ENCODE peak calls at places on chromosomes 13 and 19, in seven cellular contexts. One of them, this sample, is unnamed.

GRCh38 chr13:78764665-78765064 is 105.7 kb upstream of the OBI1 start:
- DNase-seq in globus pallidus: no peak
- DNase-seq in stimulated activated CD8-positive, alpha-beta memory T cell treated with anti-CD3 and anti-CD28 coated beads, Interleukin-2, amount 100 ng/mL, for 1 hour: no peak
- DNase-seq in left kidney: no peak
- DNase-seq in mucosa of gallbladder: no peak
- DNase-seq in stimulated activated CD4-positive, alpha-beta T cell treated with anti-CD3 and anti-CD28 coated beads, Interleukin-12 subunit alpha, Interleukin-12 subunit beta, amount 100 ng/mL, for 24 hours: no peak
- DNase-seq in endodermal cell: peak
- DNase-seq in this sample: no peak

GRCh38 chr13:91302070-91302469 is 45.4 kb upstream of the MIR17HG start:
- DNase-seq in globus pallidus: no peak
- DNase-seq in stimulated activated CD8-positive, alpha-beta memory T cell treated with anti-CD3 and anti-CD28 coated beads, Interleukin-2, amount 100 ng/mL, for 1 hour: no peak
- DNase-seq in left kidney: no peak
- DNase-seq in mucosa of gallbladder: no peak
- DNase-seq in stimulated activated CD4-positive, alpha-beta T cell treated with anti-CD3 and anti-CD28 coated beads, Interleukin-12 subunit alpha, Interleukin-12 subunit beta, amount 100 ng/mL, for 24 hours: no peak
- DNase-seq in endodermal cell: no peak
- DNase-seq in this sample: no peak

GRCh38 chr13:62122434-62122833 is 706.8 kb upstream of the PCDH20 start:
- DNase-seq in globus pallidus: no peak
- DNase-seq in stimulated activated CD8-positive, alpha-beta memory T cell treated with anti-CD3 and anti-CD28 coated beads, Interleukin-2, amount 100 ng/mL, for 1 hour: no peak
- DNase-seq in left kidney: no peak
- DNase-seq in mucosa of gallbladder: no peak
- DNase-seq in stimulated activated CD4-positive, alpha-beta T cell treated with anti-CD3 and anti-CD28 coated beads, Interleukin-12 subunit alpha, Interleukin-12 subunit beta, amount 100 ng/mL, for 24 hours: no peak
- DNase-seq in endodermal cell: no peak
- DNase-seq in this sample: no peak

GRCh38 chr13:24270639-24271131 is 38.7 kb upstream of the C1QTNF9 start:
- DNase-seq in globus pallidus: peak
- DNase-seq in stimulated activated CD8-positive, alpha-beta memory T cell treated with anti-CD3 and anti-CD28 coated beads, Interleukin-2, amount 100 ng/mL, for 1 hour: no peak
- DNase-seq in left kidney: peak
- DNase-seq in mucosa of gallbladder: peak
- DNase-seq in stimulated activated CD4-positive, alpha-beta T cell treated with anti-CD3 and anti-CD28 coated beads, Interleukin-12 subunit alpha, Interleukin-12 subunit beta, amount 100 ng/mL, for 24 hours: peak
- DNase-seq in endodermal cell: peak
- DNase-seq in this sample: peak

GRCh38 chr19:4636151-4636717 is 3.1 kb upstream of the TNFAIP8L1 start:
- DNase-seq in globus pallidus: no peak
- DNase-seq in stimulated activated CD8-positive, alpha-beta memory T cell treated with anti-CD3 and anti-CD28 coated beads, Interleukin-2, amount 100 ng/mL, for 1 hour: peak
- DNase-seq in left kidney: peak
- DNase-seq in mucosa of gallbladder: peak
- DNase-seq in stimulated activated CD4-positive, alpha-beta T cell treated with anti-CD3 and anti-CD28 coated beads, Interleukin-12 subunit alpha, Interleukin-12 subunit beta, amount 100 ng/mL, for 24 hours: peak
- DNase-seq in endodermal cell: peak
- DNase-seq in this sample: peak

GRCh38 chr13:27168870-27169525 is 2.6 kb downstream of the USP12 start:
- DNase-seq in globus pallidus: no peak
- DNase-seq in stimulated activated CD8-positive, alpha-beta memory T cell treated with anti-CD3 and anti-CD28 coated beads, Interleukin-2, amount 100 ng/mL, for 1 hour: no peak
- DNase-seq in left kidney: no peak
- DNase-seq in mucosa of gallbladder: no peak
- DNase-seq in stimulated activated CD4-positive, alpha-beta T cell treated with anti-CD3 and anti-CD28 coated beads, Interleukin-12 subunit alpha, Interleukin-12 subunit beta, amount 100 ng/mL, for 24 hours: no peak
- DNase-seq in endodermal cell: no peak
- DNase-seq in this sample: no peak

GRCh38 chr19:1590641-1591397 is 1.8 kb downstream of the MBD3 start:
- DNase-seq in globus pallidus: no peak
- DNase-seq in stimulated activated CD8-positive, alpha-beta memory T cell treated with anti-CD3 and anti-CD28 coated beads, Interleukin-2, amount 100 ng/mL, for 1 hour: no peak
- DNase-seq in left kidney: peak
- DNase-seq in mucosa of gallbladder: no peak
- DNase-seq in stimulated activated CD4-positive, alpha-beta T cell treated with anti-CD3 and anti-CD28 coated beads, Interleukin-12 subunit alpha, Interleukin-12 subunit beta, amount 100 ng/mL, for 24 hours: peak
- DNase-seq in endodermal cell: peak
- DNase-seq in this sample: no peak

GRCh38 chr19:45395524-45396388 is 9.1 kb downstream of the PPP1R13L start:
- DNase-seq in globus pallidus: no peak
- DNase-seq in stimulated activated CD8-positive, alpha-beta memory T cell treated with anti-CD3 and anti-CD28 coated beads, Interleukin-2, amount 100 ng/mL, for 1 hour: no peak
- DNase-seq in left kidney: peak
- DNase-seq in mucosa of gallbladder: no peak
- DNase-seq in stimulated activated CD4-positive, alpha-beta T cell treated with anti-CD3 and anti-CD28 coated beads, Interleukin-12 subunit alpha, Interleukin-12 subunit beta, amount 100 ng/mL, for 24 hours: no peak
- DNase-seq in endodermal cell: peak
- DNase-seq in this sample: no peak

GRCh38 chr19:19105365-19106060 is 32.8 kb downstream of the TMEM161A start:
- DNase-seq in globus pallidus: no peak
- DNase-seq in stimulated activated CD8-positive, alpha-beta memory T cell treated with anti-CD3 and anti-CD28 coated beads, Interleukin-2, amount 100 ng/mL, for 1 hour: no peak
- DNase-seq in left kidney: peak
- DNase-seq in mucosa of gallbladder: peak
- DNase-seq in stimulated activated CD4-positive, alpha-beta T cell treated with anti-CD3 and anti-CD28 coated beads, Interleukin-12 subunit alpha, Interleukin-12 subunit beta, amount 100 ng/mL, for 24 hours: no peak
- DNase-seq in endodermal cell: peak
- DNase-seq in this sample: peak

GRCh38 chr13:26010487-26011207 is 41.2 kb downstream of the SHISA2 start:
- DNase-seq in globus pallidus: no peak
- DNase-seq in stimulated activated CD8-positive, alpha-beta memory T cell treated with anti-CD3 and anti-CD28 coated beads, Interleukin-2, amount 100 ng/mL, for 1 hour: no peak
- DNase-seq in left kidney: no peak
- DNase-seq in mucosa of gallbladder: no peak
- DNase-seq in stimulated activated CD4-positive, alpha-beta T cell treated with anti-CD3 and anti-CD28 coated beads, Interleukin-12 subunit alpha, Interleukin-12 subunit beta, amount 100 ng/mL, for 24 hours: no peak
- DNase-seq in endodermal cell: no peak
- DNase-seq in this sample: no peak

GRCh38 chr13:48778551-48779088 is 124.9 kb downstream of the CYSLTR2 start:
- DNase-seq in globus pallidus: no peak
- DNase-seq in stimulated activated CD8-positive, alpha-beta memory T cell treated with anti-CD3 and anti-CD28 coated beads, Interleukin-2, amount 100 ng/mL, for 1 hour: no peak
- DNase-seq in left kidney: no peak
- DNase-seq in mucosa of gallbladder: no peak
- DNase-seq in stimulated activated CD4-positive, alpha-beta T cell treated with anti-CD3 and anti-CD28 coated beads, Interleukin-12 subunit alpha, Interleukin-12 subunit beta, amount 100 ng/mL, for 24 hours: no peak
- DNase-seq in endodermal cell: no peak
- DNase-seq in this sample: no peak

GRCh38 chr13:102599451-102600012 is 2.7 kb downstream of the TPP2 start:
- DNase-seq in globus pallidus: no peak
- DNase-seq in stimulated activated CD8-positive, alpha-beta memory T cell treated with anti-CD3 and anti-CD28 coated beads, Interleukin-2, amount 100 ng/mL, for 1 hour: no peak
- DNase-seq in left kidney: no peak
- DNase-seq in mucosa of gallbladder: no peak
- DNase-seq in stimulated activated CD4-positive, alpha-beta T cell treated with anti-CD3 and anti-CD28 coated beads, Interleukin-12 subunit alpha, Interleukin-12 subunit beta, amount 100 ng/mL, for 24 hours: no peak
- DNase-seq in endodermal cell: no peak
- DNase-seq in this sample: no peak

GRCh38 chr19:13850910-13851753 is 25.8 kb upstream of the NANOS3 start:
- DNase-seq in globus pallidus: peak
- DNase-seq in stimulated activated CD8-positive, alpha-beta memory T cell treated with anti-CD3 and anti-CD28 coated beads, Interleukin-2, amount 100 ng/mL, for 1 hour: peak
- DNase-seq in left kidney: peak
- DNase-seq in mucosa of gallbladder: peak
- DNase-seq in stimulated activated CD4-positive, alpha-beta T cell treated with anti-CD3 and anti-CD28 coated beads, Interleukin-12 subunit alpha, Interleukin-12 subunit beta, amount 100 ng/mL, for 24 hours: no peak
- DNase-seq in endodermal cell: peak
- DNase-seq in this sample: peak

GRCh38 chr13:25037057-25037813 is 58.7 kb upstream of the PABPC3 start:
- DNase-seq in globus pallidus: peak
- DNase-seq in stimulated activated CD8-positive, alpha-beta memory T cell treated with anti-CD3 and anti-CD28 coated beads, Interleukin-2, amount 100 ng/mL, for 1 hour: no peak
- DNase-seq in left kidney: peak
- DNase-seq in mucosa of gallbladder: peak
- DNase-seq in stimulated activated CD4-positive, alpha-beta T cell treated with anti-CD3 and anti-CD28 coated beads, Interleukin-12 subunit alpha, Interleukin-12 subunit beta, amount 100 ng/mL, for 24 hours: peak
- DNase-seq in endodermal cell: peak
- DNase-seq in this sample: peak

GRCh38 chr13:65597839-65598818 is 1632.0 kb downstream of the PCDH9 start:
- DNase-seq in globus pallidus: no peak
- DNase-seq in stimulated activated CD8-positive, alpha-beta memory T cell treated with anti-CD3 and anti-CD28 coated beads, Interleukin-2, amount 100 ng/mL, for 1 hour: no peak
- DNase-seq in left kidney: no peak
- DNase-seq in mucosa of gallbladder: no peak
- DNase-seq in stimulated activated CD4-positive, alpha-beta T cell treated with anti-CD3 and anti-CD28 coated beads, Interleukin-12 subunit alpha, Interleukin-12 subunit beta, amount 100 ng/mL, for 24 hours: no peak
- DNase-seq in endodermal cell: peak
- DNase-seq in this sample: peak

GRCh38 chr13:74927823-74928222 is 554.1 kb downstream of the TBC1D4 start:
- DNase-seq in globus pallidus: no peak
- DNase-seq in stimulated activated CD8-positive, alpha-beta memory T cell treated with anti-CD3 and anti-CD28 coated beads, Interleukin-2, amount 100 ng/mL, for 1 hour: no peak
- DNase-seq in left kidney: no peak
- DNase-seq in mucosa of gallbladder: no peak
- DNase-seq in stimulated activated CD4-positive, alpha-beta T cell treated with anti-CD3 and anti-CD28 coated beads, Interleukin-12 subunit alpha, Interleukin-12 subunit beta, amount 100 ng/mL, for 24 hours: no peak
- DNase-seq in endodermal cell: no peak
- DNase-seq in this sample: no peak

GRCh38 chr19:33008738-33009137 is 36.7 kb downstream of the FAAP24 start:
- DNase-seq in globus pallidus: no peak
- DNase-seq in stimulated activated CD8-positive, alpha-beta memory T cell treated with anti-CD3 and anti-CD28 coated beads, Interleukin-2, amount 100 ng/mL, for 1 hour: no peak
- DNase-seq in left kidney: no peak
- DNase-seq in mucosa of gallbladder: no peak
- DNase-seq in stimulated activated CD4-positive, alpha-beta T cell treated with anti-CD3 and anti-CD28 coated beads, Interleukin-12 subunit alpha, Interleukin-12 subunit beta, amount 100 ng/mL, for 24 hours: no peak
- DNase-seq in endodermal cell: no peak
- DNase-seq in this sample: no peak

GRCh38 chr13:30837227-30838159 is 68.6 kb upstream of the MEDAG start:
- DNase-seq in globus pallidus: no peak
- DNase-seq in stimulated activated CD8-positive, alpha-beta memory T cell treated with anti-CD3 and anti-CD28 coated beads, Interleukin-2, amount 100 ng/mL, for 1 hour: no peak
- DNase-seq in left kidney: no peak
- DNase-seq in mucosa of gallbladder: no peak
- DNase-seq in stimulated activated CD4-positive, alpha-beta T cell treated with anti-CD3 and anti-CD28 coated beads, Interleukin-12 subunit alpha, Interleukin-12 subunit beta, amount 100 ng/mL, for 24 hours: no peak
- DNase-seq in endodermal cell: peak
- DNase-seq in this sample: no peak

GRCh38 chr19:49125025-49125731 is 5.8 kb downstream of the PPFIA3 start:
- DNase-seq in globus pallidus: no peak
- DNase-seq in stimulated activated CD8-positive, alpha-beta memory T cell treated with anti-CD3 and anti-CD28 coated beads, Interleukin-2, amount 100 ng/mL, for 1 hour: no peak
- DNase-seq in left kidney: peak
- DNase-seq in mucosa of gallbladder: no peak
- DNase-seq in stimulated activated CD4-positive, alpha-beta T cell treated with anti-CD3 and anti-CD28 coated beads, Interleukin-12 subunit alpha, Interleukin-12 subunit beta, amount 100 ng/mL, for 24 hours: no peak
- DNase-seq in endodermal cell: peak
- DNase-seq in this sample: no peak

GRCh38 chr19:4744451-4745170 is 21.0 kb upstream of the DPP9 start:
- DNase-seq in globus pallidus: no peak
- DNase-seq in stimulated activated CD8-positive, alpha-beta memory T cell treated with anti-CD3 and anti-CD28 coated beads, Interleukin-2, amount 100 ng/mL, for 1 hour: no peak
- DNase-seq in left kidney: peak
- DNase-seq in mucosa of gallbladder: no peak
- DNase-seq in stimulated activated CD4-positive, alpha-beta T cell treated with anti-CD3 and anti-CD28 coated beads, Interleukin-12 subunit alpha, Interleukin-12 subunit beta, amount 100 ng/mL, for 24 hours: no peak
- DNase-seq in endodermal cell: no peak
- DNase-seq in this sample: peak

GRCh38 chr19:46134527-46134926 is 10.0 kb upstream of the IGFL3 start:
- DNase-seq in globus pallidus: no peak
- DNase-seq in stimulated activated CD8-positive, alpha-beta memory T cell treated with anti-CD3 and anti-CD28 coated beads, Interleukin-2, amount 100 ng/mL, for 1 hour: no peak
- DNase-seq in left kidney: no peak
- DNase-seq in mucosa of gallbladder: no peak
- DNase-seq in stimulated activated CD4-positive, alpha-beta T cell treated with anti-CD3 and anti-CD28 coated beads, Interleukin-12 subunit alpha, Interleukin-12 subunit beta, amount 100 ng/mL, for 24 hours: no peak
- DNase-seq in endodermal cell: no peak
- DNase-seq in this sample: peak

This sample was measured in foreskin fibroblast.